ENCODE peak calls at places on chromosome 19, in eight cellular contexts. W is body of pancreas, X is pancreas, E is breast epithelium, C is brain microvascular endothelial cell, S is ascending aorta, D is suprapubic skin, T is AG04450. I is an unnamed sample.

GRCh38 chr19:2487090-2487489 is 11.2 kb downstream of the GADD45B start:
- DNase-seq in W (no peak), X (no peak), E (no peak), C (no peak), S (no peak), D (no peak), T (no peak), I (no peak)

GRCh38 chr19:4456843-4457653 is 546 bp downstream of the UBXN6 start:
- DNase-seq in W (peak), X (peak), E (no peak), C (peak), S (no peak), D (no peak), T (no peak), I (no peak)

GRCh38 chr19:1648156-1648925 is 4.1 kb downstream of the TCF3 start:
- DNase-seq in W (no peak), X (peak), E (no peak), C (no peak), S (no peak), D (no peak), T (no peak), I (no peak)

GRCh38 chr19:48859711-48860572 is 8.5 kb downstream of the PLEKHA4 start:
- DNase-seq in W (peak), X (peak), E (no peak), C (no peak), S (no peak), D (no peak), T (no peak), I (no peak)

GRCh38 chr19:53978975-53979801 is 12.2 kb upstream of the CACNG6 start:
- DNase-seq in W (no peak), X (no peak), E (no peak), C (no peak), S (no peak), D (no peak), T (no peak), I (no peak)

GRCh38 chr19:46585539-46585938 is 15.6 kb upstream of the CALM3 start:
- DNase-seq in W (no peak), X (no peak), E (no peak), C (no peak), S (no peak), D (no peak), T (no peak), I (no peak)

GRCh38 chr19:18637644-18638630 is 1.1 kb downstream of the KLHL26 start:
- DNase-seq in W (peak), X (peak), E (peak), C (no peak), S (no peak), D (no peak), T (no peak), I (peak)

GRCh38 chr19:42129399-42130253 is 2.6 kb downstream of the POU2F2 start:
- DNase-seq in W (no peak), X (no peak), E (no peak), C (no peak), S (peak), D (no peak), T (no peak), I (no peak)

GRCh38 chr19:56837892-56838679 is 2.4 kb downstream of the PEG3 start:
- DNase-seq in W (peak), X (peak), E (peak), C (peak), S (peak), D (peak), T (no peak), I (peak)

GRCh38 chr19:52891336-52891735 is 6.1 kb downstream of the ZNF320 start:
- DNase-seq in W (no peak), X (no peak), E (no peak), C (no peak), S (no peak), D (no peak), T (no peak), I (no peak)

GRCh38 chr19:47998800-47999199 is 4.4 kb downstream of the ELSPBP1 start:
- DNase-seq in W (no peak), X (no peak), E (no peak), C (no peak), S (no peak), D (no peak), T (no peak), I (no peak)

GRCh38 chr19:22603518-22604440 is 30.3 kb upstream of the ZNF492 start:
- DNase-seq in W (no peak), X (peak), E (no peak), C (no peak), S (peak), D (no peak), T (no peak), I (no peak)

GRCh38 chr19:41376241-41376997 is at the start of gene TMEM91:
- DNase-seq in W (peak), X (no peak), E (no peak), C (peak), S (no peak), D (no peak), T (no peak), I (no peak)

GRCh38 chr19:55526216-55527196 is 10.4 kb downstream of the SBK2 start:
- DNase-seq in W (peak), X (peak), E (peak), C (peak), S (no peak), D (no peak), T (no peak), I (no peak)

GRCh38 chr19:54207908-54208783 is 7.5 kb downstream of the RPS9 start:
- DNase-seq in W (peak), X (peak), E (peak), C (peak), S (peak), D (no peak), T (no peak), I (no peak)

GRCh38 chr19:35704218-35704617 is at the start of gene ZBTB32:
- DNase-seq in W (peak), X (peak), E (no peak), C (peak), S (no peak), D (no peak), T (no peak), I (no peak)

GRCh38 chr19:18854982-18855381 is 23.2 kb downstream of the UPF1 start:
- DNase-seq in W (no peak), X (peak), E (no peak), C (no peak), S (no peak), D (no peak), T (no peak), I (no peak)

GRCh38 chr19:1866693-1867358 is 3.4 kb upstream of the KLF16 start:
- DNase-seq in W (no peak), X (no peak), E (no peak), C (no peak), S (no peak), D (no peak), T (no peak), I (no peak)

GRCh38 chr19:2332341-2333026 is 4.0 kb downstream of the SPPL2B start:
- DNase-seq in W (no peak), X (peak), E (no peak), C (no peak), S (no peak), D (no peak), T (no peak), I (no peak)

GRCh38 chr19:1389033-1389940 is 5.6 kb downstream of the NDUFS7 start:
- DNase-seq in W (no peak), X (peak), E (no peak), C (no peak), S (no peak), D (no peak), T (no peak), I (no peak)

GRCh38 chr19:58332697-58333096 is 5.9 kb downstream of the ZSCAN22 start:
- DNase-seq in W (no peak), X (no peak), E (no peak), C (no peak), S (no peak), D (no peak), T (no peak), I (no peak)

DNA sequence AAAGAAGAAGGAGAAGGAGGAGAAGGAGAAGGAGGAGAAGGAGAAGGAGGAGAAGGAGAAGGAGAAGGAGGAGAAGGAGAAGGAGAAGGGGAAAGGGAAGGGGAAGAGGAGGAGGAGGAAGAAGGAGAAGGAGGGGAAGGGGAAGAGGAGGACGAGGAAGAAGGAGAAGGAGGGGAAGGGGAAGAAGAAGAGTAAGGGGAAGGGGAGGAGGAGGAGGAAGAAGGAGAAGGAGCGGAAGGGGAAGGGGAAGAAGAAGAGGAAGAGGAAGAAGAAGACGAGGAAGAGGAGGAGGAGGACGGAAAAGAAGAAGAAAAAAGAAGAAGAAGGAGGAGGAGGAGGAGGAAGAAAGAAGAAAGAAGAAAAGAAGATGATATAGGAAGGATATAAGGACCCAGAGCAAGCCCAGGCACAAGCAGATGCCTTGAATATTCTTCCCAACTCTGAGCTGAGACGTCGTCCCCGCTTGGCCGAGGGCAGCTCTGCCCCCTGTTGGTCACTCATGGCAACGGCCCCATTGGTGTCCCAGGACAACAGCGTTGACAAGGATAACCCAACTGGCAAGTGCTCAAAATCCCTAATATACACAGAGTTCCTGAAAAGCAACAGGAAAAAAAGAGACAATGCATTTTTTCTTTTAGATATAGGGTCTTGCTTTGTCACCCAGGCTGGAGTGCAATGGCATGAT is 30.6 kb upstream of the IGSF23 start:
- DNase-seq in W (peak), X (no peak), E (no peak), C (no peak), S (no peak), D (no peak), T (no peak), I (no peak)
- TF ChIP-seq CTCF in W (peak), X (peak), E (peak), C (peak), S (no peak), D (no peak), T (peak), I (no peak)

GRCh38 chr19:5643060-5643459 is 20.2 kb downstream of the SAFB start:
- DNase-seq in W (no peak), X (no peak), E (no peak), C (no peak), S (no peak), D (no peak), T (no peak), I (no peak)
- H3K4me3 ChIP-seq in W (no peak), X (no peak), E (no peak), C (no peak), S (no peak), D (no peak), T (no peak), I (no peak)

GRCh38 chr19:15557223-15557622 is 48.9 kb downstream of the CYP4F22 start:
- DNase-seq in W (no peak), X (no peak), E (no peak), C (no peak), S (no peak), D (no peak), T (no peak), I (no peak)
- TF ChIP-seq CTCF in W (no peak), X (no peak), E (no peak), C (no peak), S (no peak), D (no peak), T (no peak), I (no peak)

GRCh38 chr19:13613447-13613846 is 107.2 kb upstream of the CACNA1A start:
- DNase-seq in W (peak), X (no peak), E (no peak), C (no peak), S (no peak), D (no peak), T (no peak), I (no peak)
- H3K4me3 ChIP-seq in W (no peak), X (no peak), E (no peak), C (no peak), S (no peak), D (no peak), T (no peak), I (no peak)

DNA sequence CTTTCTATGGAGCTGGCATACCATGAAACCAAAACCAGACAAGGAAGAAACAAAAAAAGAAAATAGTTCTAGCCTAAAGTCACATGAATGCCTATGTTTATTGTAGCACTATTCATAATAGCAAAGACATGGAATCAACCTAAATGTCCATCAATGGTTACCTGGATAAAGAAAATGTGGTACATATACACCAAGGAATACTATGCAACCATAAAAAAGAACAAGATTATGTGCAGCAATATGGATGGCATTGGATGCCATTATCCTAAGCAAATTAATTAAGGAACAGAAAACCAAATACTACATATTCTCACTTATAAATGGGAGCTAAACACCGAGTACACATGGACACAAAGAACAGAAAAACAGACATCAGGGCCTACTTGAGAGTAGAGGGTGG is 10.5 kb downstream of the ZNF780A start:
- DNase-seq in W (no peak), X (no peak), E (no peak), C (no peak), S (no peak), D (no peak), T (no peak), I (no peak)
- TF ChIP-seq CTCF in W (no peak), X (no peak), E (no peak), C (no peak), S (no peak), D (no peak), T (no peak), I (no peak)